ENCODE peak calls at places on chromosomes 12 and 14, in five cellular contexts. I is fibroblast of lung, Z is osteocyte, H is ascending aorta, O is lower lobe of right lung. F is an unnamed sample.

GRCh38 chr14:101972126-101972785 is 7.9 kb downstream of the DYNC1H1 start:
- DNase-seq in I (peak; percentile 99), Z (peak; percentile 92), H (peak; percentile 67), O (peak; percentile 79), F (no peak)

GRCh38 chr12:22537000-22537544 is 7.3 kb downstream of the C2CD5 start:
- DNase-seq in I (peak; percentile 8), Z (no peak), H (no peak), O (no peak), F (no peak)

GRCh38 chr14:34604990-34605389 is 25.0 kb downstream of the SNX6 start:
- DNase-seq in I (peak; percentile 43), Z (no peak), H (no peak), O (no peak), F (no peak)

GRCh38 chr12:104416637-104417036 is 40.1 kb upstream of the CHST11 start:
- DNase-seq in I (no peak), Z (no peak), H (no peak), O (no peak), F (no peak)

GRCh38 chr12:52156757-52157565 is 34.9 kb downstream of the KRT80 start:
- DNase-seq in I (peak; percentile 58), Z (peak; percentile 94), H (no peak), O (peak; percentile 85), F (peak; percentile 81)

GRCh38 chr14:24456980-24457379 is 14.4 kb upstream of the SDR39U1 start:
- DNase-seq in I (no peak), Z (no peak), H (no peak), O (no peak), F (no peak)

GRCh38 chr12:12398026-12398859 is 41.4 kb downstream of the BORCS5 start:
- DNase-seq in I (peak; percentile 98), Z (no peak), H (no peak), O (no peak), F (no peak)

GRCh38 chr12:95601626-95602025 is 50.4 kb upstream of the USP44 start:
- DNase-seq in I (peak; percentile 73), Z (no peak), H (no peak), O (no peak), F (no peak)

GRCh38 chr14:24734917-24735500 is 101.0 kb upstream of the GZMB start:
- DNase-seq in I (peak; percentile 82), Z (no peak), H (no peak), O (no peak), F (peak; percentile 21)

GRCh38 chr14:69493791-69494190 is 9.3 kb downstream of the PLEKHD1 start:
- DNase-seq in I (no peak), Z (no peak), H (no peak), O (no peak), F (no peak)

GRCh38 chr12:69008510-69008909 is 75.5 kb upstream of the CPM start:
- DNase-seq in I (peak; percentile 36), Z (no peak), H (no peak), O (no peak), F (no peak)

GRCh38 chr12:116294464-116295002 is 17.0 kb upstream of the MED13L start:
- DNase-seq in I (no peak), Z (no peak), H (no peak), O (no peak), F (no peak)

GRCh38 chr14:104659764-104660523 is 29.5 kb upstream of the INF2 start:
- DNase-seq in I (no peak), Z (no peak), H (no peak), O (no peak), F (no peak)

GRCh38 chr12:64931981-64932380 is 107.5 kb downstream of the TBC1D30 start:
- DNase-seq in I (no peak), Z (no peak), H (no peak), O (no peak), F (no peak)

GRCh38 chr14:22524784-22525161 is 64.3 kb downstream of the DAD1 start:
- DNase-seq in I (no peak), Z (no peak), H (no peak), O (no peak), F (no peak)

GRCh38 chr14:22002860-22003284 is 329.3 kb upstream of the OR4E1 start:
- DNase-seq in I (no peak), Z (no peak), H (no peak), O (peak; percentile 47), F (no peak)

GRCh38 chr14:49586673-49587460 is 687 bp upstream of the RPS29 start:
- DNase-seq in I (peak; percentile 89), Z (no peak), H (no peak), O (no peak), F (no peak)

GRCh38 chr12:98893126-98893525 is 248.0 kb downstream of the APAF1 start:
- DNase-seq in I (no peak), Z (no peak), H (no peak), O (no peak), F (no peak)

GRCh38 chr12:19036673-19037357 is 92.7 kb upstream of the PLEKHA5 start:
- DNase-seq in I (no peak), Z (no peak), H (no peak), O (no peak), F (no peak)

GRCh38 chr12:88334271-88334670 is 192.2 kb downstream of the TMTC3 start:
- DNase-seq in I (peak; percentile 30), Z (no peak), H (no peak), O (no peak), F (no peak)

GRCh38 chr12:115375188-115375991 is 691.4 kb upstream of the TBX3 start:
- DNase-seq in I (peak; percentile 63), Z (peak; percentile 23), H (no peak), O (no peak), F (no peak)

GRCh38 chr12:59040651-59041050 is 120.3 kb upstream of the LRIG3 start:
- DNase-seq in I (peak; percentile 88), Z (no peak), H (no peak), O (no peak), F (no peak)

GRCh38 chr12:20585055-20585625 is 110.0 kb upstream of the SLCO1C1 start:
- DNase-seq in I (no peak), Z (no peak), H (no peak), O (no peak), F (no peak)

GRCh38 chr12:19183121-19183838 is 53.7 kb downstream of the PLEKHA5 start:
- DNase-seq in I (peak; percentile 55), Z (no peak), H (no peak), O (no peak), F (no peak)

GRCh38 chr14:92400579-92401444 is 77.8 kb downstream of the SLC24A4 start:
- DNase-seq in I (peak; percentile 19), Z (no peak), H (no peak), O (no peak), F (no peak)

GRCh38 chr14:93496856-93497255 is 66.1 kb downstream of the UNC79 start:
- DNase-seq in I (no peak), Z (no peak), H (no peak), O (no peak), F (no peak)

GRCh38 chr12:46386877-46387629 is 14.5 kb upstream of the SLC38A2 start:
- DNase-seq in I (peak; percentile 86), Z (no peak), H (no peak), O (peak; percentile 61), F (no peak)

GRCh38 chr12:68319988-68320623 is 12.1 kb downstream of the MDM1 start:
- DNase-seq in I (peak; percentile 56), Z (no peak), H (no peak), O (no peak), F (no peak)

GRCh38 chr12:120314220-120314619 is 12.1 kb downstream of the SIRT4 start:
- DNase-seq in I (no peak), Z (no peak), H (no peak), O (no peak), F (no peak)

GRCh38 chr14:69839017-69839416 is 40.2 kb upstream of the SMOC1 start:
- DNase-seq in I (no peak), Z (no peak), H (no peak), O (no peak), F (no peak)

GRCh38 chr12:69648476-69648875 is 37.8 kb upstream of the LRRC10 start:
- DNase-seq in I (peak; percentile 75), Z (no peak), H (no peak), O (no peak), F (no peak)

GRCh38 chr12:28536088-28536487 is 345.8 kb downstream of the CCDC91 start:
- DNase-seq in I (peak; percentile 87), Z (no peak), H (no peak), O (no peak), F (no peak)

GRCh38 chr14:68255697-68256178 is 436.2 kb downstream of the RAD51B start:
- DNase-seq in I (peak; percentile 84), Z (no peak), H (no peak), O (no peak), F (no peak)

GRCh38 chr14:58639842-58640484 is 2.2 kb downstream of the DACT1 start:
- DNase-seq in I (peak; percentile 91), Z (no peak), H (no peak), O (no peak), F (no peak)

GRCh38 chr14:22671622-22672021 is 27.5 kb upstream of the OR6J1 start:
- DNase-seq in I (no peak), Z (no peak), H (no peak), O (no peak), F (no peak)

GRCh38 chr14:104732355-104732804 is 8.4 kb downstream of the ADSS1 start:
- DNase-seq in I (no peak), Z (no peak), H (no peak), O (peak; percentile 85), F (no peak)

GRCh38 chr14:104680056-104680805 is 9.2 kb upstream of the INF2 start:
- DNase-seq in I (peak; percentile 75), Z (no peak), H (peak; percentile 46), O (peak; percentile 48), F (no peak)

GRCh38 chr14:90900712-90901111 is 84.5 kb upstream of the TTC7B start:
- DNase-seq in I (peak; percentile 31), Z (no peak), H (no peak), O (no peak), F (no peak)
- TF ChIP-seq CTCF in I (no peak), Z (peak; percentile 43), H (no peak), O (no peak), F (peak; percentile 8)

GRCh38 chr14:96246535-96246839 is 9.5 kb upstream of the BDKRB1 start:
- DNase-seq in I (peak; percentile 98), Z (no peak), H (no peak), O (no peak), F (no peak)
- TF ChIP-seq CTCF in I (peak; percentile 2), Z (no peak), H (no peak), O (no peak), F (no peak)

GRCh38 chr12:55842681-55843429 is at the start of gene MMP19:
- DNase-seq in I (peak; percentile 91), Z (no peak), H (no peak), O (no peak), F (no peak)
- TF ChIP-seq CTCF in I (no peak), Z (no peak), H (no peak), O (no peak), F (no peak)

DNA sequence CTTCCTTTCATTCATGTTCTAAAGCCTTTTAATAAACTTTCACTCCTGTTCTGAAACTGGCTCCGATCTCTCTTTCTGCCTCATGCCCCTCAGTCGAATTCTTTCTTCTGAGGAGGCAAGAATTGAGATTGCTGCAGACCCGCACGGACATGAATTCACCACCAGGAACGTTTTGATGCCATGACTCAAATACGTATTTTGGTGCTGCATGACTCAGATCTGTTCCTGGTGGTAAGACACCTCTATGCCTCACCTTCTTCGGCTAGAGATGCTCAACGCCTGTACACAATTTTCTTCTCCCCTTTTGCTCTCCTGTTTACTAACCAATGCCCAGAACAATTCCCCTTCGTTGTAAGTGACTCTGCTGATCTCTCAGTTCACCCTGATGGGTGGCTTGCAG is 52.0 kb upstream of the RIMBP2 start:
- DNase-seq in I (no peak), Z (no peak), H (no peak), O (no peak), F (no peak)
- TF ChIP-seq CTCF in I (no peak), Z (no peak), H (no peak), O (no peak), F (no peak)

F was measured in progenitor cell of endocrine pancreas.